ENCODE peak calls at places on chromosomes 1 and 21, in ten cellular contexts. One of them, this sample, is unnamed.

GRCh38 chr1:69185378-69185777 is 382.3 kb upstream of the LRRC7 start:
- DNase-seq in HepG2: no peak
- DNase-seq in brain microvascular endothelial cell: no peak
- DNase-seq in H7: no peak
- DNase-seq in IMR-90: no peak
- DNase-seq in bronchial epithelial cell: no peak
- DNase-seq in ovary: no peak
- DNase-seq in cardiac fibroblast: no peak
- DNase-seq in BJ: no peak
- DNase-seq in fibroblast of mammary gland: no peak
- DNase-seq in this sample: no peak

GRCh38 chr1:31879981-31880608 is 58.1 kb downstream of the PTP4A2 start:
- DNase-seq in ovary: no peak
- DNase-seq in H7: no peak
- DNase-seq in fibroblast of mammary gland: no peak
- DNase-seq in cardiac fibroblast: no peak
- DNase-seq in brain microvascular endothelial cell: no peak
- DNase-seq in BJ: no peak
- DNase-seq in bronchial epithelial cell: no peak
- DNase-seq in IMR-90: no peak
- DNase-seq in HepG2: no peak
- DNase-seq in this sample: no peak

GRCh38 chr21:16454371-16454770 is 724.6 kb downstream of the USP25 start:
- DNase-seq in HepG2: no peak
- DNase-seq in ovary: no peak
- DNase-seq in H7: no peak
- DNase-seq in bronchial epithelial cell: no peak
- DNase-seq in IMR-90: no peak
- DNase-seq in brain microvascular endothelial cell: no peak
- DNase-seq in fibroblast of mammary gland: peak; percentile 37
- DNase-seq in BJ: no peak
- DNase-seq in cardiac fibroblast: peak; percentile 44
- DNase-seq in this sample: peak; percentile 58

GRCh38 chr1:58983633-58984301 is 199.9 kb upstream of the JUN start:
- DNase-seq in fibroblast of mammary gland: peak; percentile 25
- DNase-seq in IMR-90: no peak
- DNase-seq in cardiac fibroblast: peak; percentile 26
- DNase-seq in HepG2: no peak
- DNase-seq in H7: no peak
- DNase-seq in ovary: no peak
- DNase-seq in bronchial epithelial cell: no peak
- DNase-seq in brain microvascular endothelial cell: no peak
- DNase-seq in BJ: no peak
- DNase-seq in this sample: no peak

GRCh38 chr1:89555550-89555949 is 30.9 kb downstream of the LRRC8B start:
- DNase-seq in cardiac fibroblast: no peak
- DNase-seq in fibroblast of mammary gland: no peak
- DNase-seq in HepG2: no peak
- DNase-seq in BJ: no peak
- DNase-seq in brain microvascular endothelial cell: no peak
- DNase-seq in ovary: no peak
- DNase-seq in H7: no peak
- DNase-seq in bronchial epithelial cell: no peak
- DNase-seq in IMR-90: no peak
- DNase-seq in this sample: no peak

GRCh38 chr1:85479491-85479890 is 14.5 kb upstream of the DDAH1 start:
- DNase-seq in H7: no peak
- DNase-seq in brain microvascular endothelial cell: no peak
- DNase-seq in ovary: no peak
- DNase-seq in IMR-90: no peak
- DNase-seq in cardiac fibroblast: no peak
- DNase-seq in BJ: no peak
- DNase-seq in bronchial epithelial cell: no peak
- DNase-seq in fibroblast of mammary gland: peak; percentile 25
- DNase-seq in HepG2: no peak
- DNase-seq in this sample: no peak

GRCh38 chr1:112255080-112255479 is 140.9 kb upstream of the CTTNBP2NL start:
- DNase-seq in IMR-90: peak; percentile 49
- DNase-seq in cardiac fibroblast: peak; percentile 35
- DNase-seq in HepG2: no peak
- DNase-seq in bronchial epithelial cell: no peak
- DNase-seq in BJ: no peak
- DNase-seq in brain microvascular endothelial cell: peak; percentile 34
- DNase-seq in H7: no peak
- DNase-seq in fibroblast of mammary gland: peak; percentile 80
- DNase-seq in ovary: no peak
- DNase-seq in this sample: no peak

GRCh38 chr1:230875370-230875769 is 7.0 kb upstream of the C1orf198 start:
- DNase-seq in ovary: no peak
- DNase-seq in HepG2: no peak
- DNase-seq in cardiac fibroblast: no peak
- DNase-seq in fibroblast of mammary gland: no peak
- DNase-seq in brain microvascular endothelial cell: no peak
- DNase-seq in bronchial epithelial cell: no peak
- DNase-seq in IMR-90: no peak
- DNase-seq in H7: no peak
- DNase-seq in BJ: no peak
- DNase-seq in this sample: no peak

GRCh38 chr1:154199563-154199879 is 6.6 kb downstream of the CFAP141 start:
- DNase-seq in brain microvascular endothelial cell: no peak
- DNase-seq in HepG2: peak; percentile 56
- DNase-seq in ovary: no peak
- DNase-seq in IMR-90: peak; percentile 29
- DNase-seq in H7: no peak
- DNase-seq in fibroblast of mammary gland: no peak
- DNase-seq in BJ: no peak
- DNase-seq in bronchial epithelial cell: no peak
- DNase-seq in cardiac fibroblast: no peak
- DNase-seq in this sample: peak; percentile 48

GRCh38 chr1:214990619-214991018 is 91.9 kb upstream of the KCNK2 start:
- DNase-seq in BJ: peak; percentile 84
- DNase-seq in H7: no peak
- DNase-seq in brain microvascular endothelial cell: peak; percentile 95
- DNase-seq in cardiac fibroblast: peak; percentile 96
- DNase-seq in HepG2: no peak
- DNase-seq in fibroblast of mammary gland: peak; percentile 99
- DNase-seq in ovary: no peak
- DNase-seq in bronchial epithelial cell: peak; percentile 96
- DNase-seq in IMR-90: peak; percentile 99
- DNase-seq in this sample: peak; percentile 95

GRCh38 chr1:87024936-87025537 is 110.6 kb downstream of the HS2ST1 start:
- DNase-seq in HepG2: peak; percentile 58
- DNase-seq in ovary: no peak
- DNase-seq in brain microvascular endothelial cell: peak; percentile 18
- DNase-seq in cardiac fibroblast: peak; percentile 61
- DNase-seq in H7: peak; percentile 22
- DNase-seq in IMR-90: peak; percentile 22
- DNase-seq in BJ: no peak
- DNase-seq in fibroblast of mammary gland: peak; percentile 50
- DNase-seq in bronchial epithelial cell: peak; percentile 55
- DNase-seq in this sample: peak; percentile 64

DNA sequence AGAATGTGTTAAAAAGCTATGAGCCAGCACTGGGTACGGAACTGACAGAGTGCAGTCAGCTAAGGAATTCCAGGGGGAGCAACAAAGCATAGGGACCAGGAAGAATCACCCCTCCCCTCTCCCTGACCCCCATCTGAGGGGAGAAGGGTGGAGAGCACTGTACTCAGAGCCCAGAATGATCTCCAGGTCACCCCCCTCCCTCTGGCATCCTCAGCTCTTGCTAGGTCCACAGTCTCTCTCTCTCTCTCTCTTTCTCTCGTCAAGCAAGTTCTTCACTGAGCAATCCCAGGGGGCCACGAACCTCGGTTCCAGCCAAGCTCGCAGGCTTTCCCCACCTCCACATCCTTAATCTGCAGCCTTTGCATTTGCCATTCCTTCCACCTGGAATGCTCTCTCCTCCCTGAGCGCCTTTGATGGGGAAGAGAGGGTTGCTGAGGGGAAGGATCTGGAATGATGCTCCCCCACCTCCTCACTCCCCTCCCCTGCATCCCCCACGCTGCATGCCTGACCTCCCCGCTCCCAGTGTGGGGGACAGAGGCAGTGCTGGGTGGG is 6.7 kb upstream of the WASF2 start:
- DNase-seq in fibroblast of mammary gland: peak; percentile 52
- DNase-seq in BJ: no peak
- DNase-seq in HepG2: no peak
- DNase-seq in brain microvascular endothelial cell: no peak
- DNase-seq in cardiac fibroblast: peak; percentile 58
- DNase-seq in IMR-90: peak; percentile 51
- DNase-seq in bronchial epithelial cell: no peak
- DNase-seq in H7: peak; percentile 87
- DNase-seq in ovary: peak; percentile 75
- DNase-seq in this sample: peak; percentile 52
- H3K4me3 ChIP-seq in fibroblast of mammary gland: peak overlapping the region; percentile 25
- H3K4me3 ChIP-seq in BJ: no peak overlapping the region
- H3K4me3 ChIP-seq in HepG2: peak overlapping the region; percentile 65
- H3K4me3 ChIP-seq in brain microvascular endothelial cell: no peak overlapping the region
- H3K4me3 ChIP-seq in cardiac fibroblast: peak overlapping the region; percentile 7
- H3K4me3 ChIP-seq in IMR-90: no peak overlapping the region
- H3K4me3 ChIP-seq in bronchial epithelial cell: no peak overlapping the region
- H3K4me3 ChIP-seq in H7: peak overlapping the region; percentile 25
- H3K4me3 ChIP-seq in ovary: peak overlapping the region; percentile 6
- H3K4me3 ChIP-seq in this sample: peak overlapping the region; percentile 17

GRCh38 chr21:44514218-44514520 is 25.8 kb downstream of the KRTAP10-1 start:
- DNase-seq in IMR-90: no peak
- DNase-seq in H7: no peak
- DNase-seq in brain microvascular endothelial cell: no peak
- DNase-seq in cardiac fibroblast: no peak
- DNase-seq in ovary: no peak
- DNase-seq in HepG2: no peak
- DNase-seq in BJ: no peak
- DNase-seq in bronchial epithelial cell: no peak
- DNase-seq in fibroblast of mammary gland: no peak
- DNase-seq in this sample: no peak

GRCh38 chr21:44513389-44514217 is 26.4 kb downstream of the KRTAP10-1 start:
- DNase-seq in brain microvascular endothelial cell: no peak
- DNase-seq in HepG2: no peak
- DNase-seq in IMR-90: no peak
- DNase-seq in ovary: no peak
- DNase-seq in cardiac fibroblast: no peak
- DNase-seq in fibroblast of mammary gland: no peak
- DNase-seq in bronchial epithelial cell: no peak
- DNase-seq in H7: peak; percentile 63
- DNase-seq in BJ: no peak
- DNase-seq in this sample: no peak

GRCh38 chr21:44511219-44511937 is 28.6 kb downstream of the KRTAP10-1 start:
- DNase-seq in cardiac fibroblast: no peak
- DNase-seq in IMR-90: no peak
- DNase-seq in H7: peak; percentile 40
- DNase-seq in fibroblast of mammary gland: no peak
- DNase-seq in bronchial epithelial cell: peak; percentile 16
- DNase-seq in BJ: no peak
- DNase-seq in ovary: no peak
- DNase-seq in HepG2: no peak
- DNase-seq in brain microvascular endothelial cell: no peak
- DNase-seq in this sample: no peak

GRCh38 chr21:44511938-44512275 is 28.1 kb downstream of the KRTAP10-1 start:
- DNase-seq in brain microvascular endothelial cell: no peak
- DNase-seq in bronchial epithelial cell: no peak
- DNase-seq in fibroblast of mammary gland: no peak
- DNase-seq in HepG2: no peak
- DNase-seq in cardiac fibroblast: no peak
- DNase-seq in IMR-90: no peak
- DNase-seq in BJ: no peak
- DNase-seq in ovary: no peak
- DNase-seq in H7: peak; percentile 58
- DNase-seq in this sample: no peak

GRCh38 chr21:44512496-44513388 is 27.3 kb downstream of the KRTAP10-1 start:
- DNase-seq in cardiac fibroblast: no peak
- DNase-seq in bronchial epithelial cell: no peak
- DNase-seq in brain microvascular endothelial cell: no peak
- DNase-seq in HepG2: no peak
- DNase-seq in fibroblast of mammary gland: no peak
- DNase-seq in IMR-90: no peak
- DNase-seq in H7: peak; percentile 46
- DNase-seq in BJ: no peak
- DNase-seq in ovary: no peak
- DNase-seq in this sample: no peak
- H3K4me3 ChIP-seq in cardiac fibroblast: no peak overlapping the region
- H3K4me3 ChIP-seq in bronchial epithelial cell: no peak overlapping the region
- H3K4me3 ChIP-seq in brain microvascular endothelial cell: no peak overlapping the region
- H3K4me3 ChIP-seq in HepG2: no peak overlapping the region
- H3K4me3 ChIP-seq in fibroblast of mammary gland: no peak overlapping the region
- H3K4me3 ChIP-seq in IMR-90: no peak overlapping the region
- H3K4me3 ChIP-seq in H7: no peak overlapping the region
- H3K4me3 ChIP-seq in BJ: no peak overlapping the region
- H3K4me3 ChIP-seq in ovary: no peak overlapping the region
- H3K4me3 ChIP-seq in this sample: no peak overlapping the region

GRCh38 chr1:7185721-7186120 is 400.5 kb downstream of the CAMTA1 start:
- DNase-seq in cardiac fibroblast: no peak
- DNase-seq in fibroblast of mammary gland: no peak
- DNase-seq in ovary: peak; percentile 84
- DNase-seq in HepG2: no peak
- DNase-seq in brain microvascular endothelial cell: no peak
- DNase-seq in H7: no peak
- DNase-seq in bronchial epithelial cell: no peak
- DNase-seq in BJ: no peak
- DNase-seq in IMR-90: no peak
- DNase-seq in this sample: no peak
- H3K4me3 ChIP-seq in cardiac fibroblast: no peak overlapping the region
- H3K4me3 ChIP-seq in fibroblast of mammary gland: no peak overlapping the region
- H3K4me3 ChIP-seq in ovary: no peak overlapping the region
- H3K4me3 ChIP-seq in HepG2: no peak overlapping the region
- H3K4me3 ChIP-seq in brain microvascular endothelial cell: no peak overlapping the region
- H3K4me3 ChIP-seq in H7: no peak overlapping the region
- H3K4me3 ChIP-seq in bronchial epithelial cell: no peak overlapping the region
- H3K4me3 ChIP-seq in BJ: no peak overlapping the region
- H3K4me3 ChIP-seq in IMR-90: no peak overlapping the region
- H3K4me3 ChIP-seq in this sample: no peak overlapping the region

GRCh38 chr1:151946366-151946764 is 37.1 kb upstream of the THEM4 start:
- DNase-seq in H7: no peak
- DNase-seq in HepG2: no peak
- DNase-seq in brain microvascular endothelial cell: no peak
- DNase-seq in fibroblast of mammary gland: peak; percentile 61
- DNase-seq in BJ: no peak
- DNase-seq in ovary: no peak
- DNase-seq in cardiac fibroblast: peak; percentile 57
- DNase-seq in IMR-90: no peak
- DNase-seq in bronchial epithelial cell: peak; percentile 99
- DNase-seq in this sample: no peak

GRCh38 chr1:151944110-151944858 is 35.0 kb upstream of the THEM4 start:
- DNase-seq in ovary: no peak
- DNase-seq in H7: no peak
- DNase-seq in bronchial epithelial cell: peak; percentile 71
- DNase-seq in brain microvascular endothelial cell: no peak
- DNase-seq in BJ: no peak
- DNase-seq in cardiac fibroblast: no peak
- DNase-seq in fibroblast of mammary gland: peak; percentile 67
- DNase-seq in IMR-90: no peak
- DNase-seq in HepG2: no peak
- DNase-seq in this sample: peak; percentile 37

GRCh38 chr1:151947140-151947539 is 37.8 kb upstream of the THEM4 start:
- DNase-seq in HepG2: no peak
- DNase-seq in brain microvascular endothelial cell: no peak
- DNase-seq in fibroblast of mammary gland: peak; percentile 22
- DNase-seq in ovary: no peak
- DNase-seq in H7: no peak
- DNase-seq in IMR-90: no peak
- DNase-seq in cardiac fibroblast: peak; percentile 26
- DNase-seq in bronchial epithelial cell: peak; percentile 81
- DNase-seq in BJ: no peak
- DNase-seq in this sample: no peak

GRCh38 chr1:151944859-151945575 is 35.7 kb upstream of the THEM4 start:
- DNase-seq in brain microvascular endothelial cell: no peak
- DNase-seq in IMR-90: no peak
- DNase-seq in H7: no peak
- DNase-seq in fibroblast of mammary gland: peak; percentile 15
- DNase-seq in BJ: no peak
- DNase-seq in HepG2: no peak
- DNase-seq in ovary: no peak
- DNase-seq in bronchial epithelial cell: no peak
- DNase-seq in cardiac fibroblast: no peak
- DNase-seq in this sample: no peak

GRCh38 chr1:151945725-151946365 is 36.5 kb upstream of the THEM4 start:
- DNase-seq in cardiac fibroblast: peak; percentile 98
- DNase-seq in IMR-90: peak; percentile 94
- DNase-seq in bronchial epithelial cell: peak; percentile 97
- DNase-seq in BJ: peak; percentile 96
- DNase-seq in H7: peak; percentile 70
- DNase-seq in ovary: peak; percentile 76
- DNase-seq in fibroblast of mammary gland: peak; percentile 98
- DNase-seq in HepG2: peak; percentile 20
- DNase-seq in brain microvascular endothelial cell: peak; percentile 95
- DNase-seq in this sample: peak; percentile 96
- H3K4me3 ChIP-seq in cardiac fibroblast: no peak overlapping the region
- H3K4me3 ChIP-seq in IMR-90: no peak overlapping the region
- H3K4me3 ChIP-seq in bronchial epithelial cell: no peak overlapping the region
- H3K4me3 ChIP-seq in BJ: no peak overlapping the region
- H3K4me3 ChIP-seq in H7: no peak overlapping the region
- H3K4me3 ChIP-seq in ovary: no peak overlapping the region
- H3K4me3 ChIP-seq in fibroblast of mammary gland: no peak overlapping the region
- H3K4me3 ChIP-seq in HepG2: no peak overlapping the region
- H3K4me3 ChIP-seq in brain microvascular endothelial cell: no peak overlapping the region
- H3K4me3 ChIP-seq in this sample: no peak overlapping the region